ENCODE peak calls at places on chromosomes 3 and 15, in nine cellular contexts. R is NCI-H345; S is activated T-cell treated with anti-CD3 and anti-CD28 coated beads, Interleukin-2, amount 50 U/mL, for 1 hour; A is transverse colon; V is thyroid gland; B is ovary; Z is stimulated activated CD4-positive, alpha-beta T cell treated with anti-CD3 and anti-CD28 coated beads, Interleukin-15, amount 100 ng/mL, for 1 hour; D is NCI-H524; C is GM03348. J is an unnamed sample.

GRCh38 chr15:70150405-70150747 is 52.7 kb upstream of the TLE3 start:
- DNase-seq in A (no peak), B (no peak), S (no peak), Z (no peak), R (no peak), C (no peak), V (no peak), D (no peak), J (no peak)

GRCh38 chr15:75114796-75115195 is 86.9 kb upstream of the C15orf39 start:
- DNase-seq in A (no peak), B (no peak), S (no peak), R (no peak), D (no peak), C (no peak), Z (no peak), V (peak; percentile 33), J (no peak)

GRCh38 chr3:48503406-48504050 is 446 bp downstream of the SHISA5 start:
- DNase-seq in S (no peak), C (peak; percentile 74), B (peak; percentile 71), A (peak; percentile 34), V (peak; percentile 51), R (no peak), D (no peak), Z (no peak), J (no peak)

GRCh38 chr3:1805331-1805730 is 293.3 kb upstream of the CNTN4 start:
- DNase-seq in Z (no peak), D (no peak), V (no peak), S (no peak), B (no peak), R (no peak), A (no peak), C (no peak), J (no peak)

GRCh38 chr15:26866298-26867198 is at the start of gene GABRA5:
- DNase-seq in Z (no peak), R (peak; percentile 26), A (no peak), V (peak; percentile 54), C (peak; percentile 59), B (no peak), D (peak; percentile 67), S (no peak), J (no peak)

GRCh38 chr3:30689202-30689641 is 82.8 kb downstream of the TGFBR2 start:
- DNase-seq in S (no peak), Z (no peak), V (peak; percentile 55), B (peak; percentile 27), D (no peak), A (peak; percentile 51), R (no peak), C (peak; percentile 45), J (no peak)

GRCh38 chr3:57627976-57628375 is 30.8 kb upstream of the ARF4 start:
- DNase-seq in C (no peak), V (peak; percentile 73), R (no peak), B (no peak), A (no peak), S (no peak), D (no peak), Z (no peak), J (no peak)

GRCh38 chr15:65100427-65100826 is 14.6 kb downstream of the UBAP1L start:
- DNase-seq in Z (no peak), C (no peak), R (no peak), V (no peak), B (no peak), D (no peak), A (peak; percentile 58), S (no peak), J (no peak)

GRCh38 chr15:52294881-52295420 is 653 bp downstream of the MYO5C start:
- DNase-seq in Z (no peak), A (no peak), V (peak; percentile 35), R (no peak), D (no peak), C (peak; percentile 23), B (no peak), S (no peak), J (no peak)

GRCh38 chr3:47283596-47284364 is 1.0 kb downstream of the KLHL18 start:
- DNase-seq in A (peak; percentile 20), R (peak; percentile 12), S (peak; percentile 21), B (no peak), V (no peak), Z (no peak), D (peak; percentile 5), C (peak; percentile 41), J (no peak)

GRCh38 chr3:143002727-143003126 is 1.4 kb downstream of the U2SURP start:
- DNase-seq in A (no peak), D (no peak), V (no peak), Z (no peak), C (no peak), S (no peak), R (no peak), B (no peak), J (no peak)

GRCh38 chr3:30439451-30440053 is 166.8 kb upstream of the TGFBR2 start:
- DNase-seq in V (no peak), A (no peak), R (no peak), B (no peak), S (no peak), Z (no peak), C (no peak), D (no peak), J (no peak)

GRCh38 chr3:143277531-143277930 is 158.0 kb downstream of the CHST2 start:
- DNase-seq in Z (no peak), A (no peak), D (no peak), R (no peak), C (no peak), V (no peak), B (no peak), S (no peak), J (no peak)

GRCh38 chr3:61358364-61358763 is 107.1 kb upstream of the FHIT start:
- DNase-seq in Z (no peak), R (no peak), B (peak; percentile 67), C (no peak), S (no peak), D (no peak), V (peak; percentile 91), A (peak; percentile 74), J (no peak)

GRCh38 chr15:84658788-84659411 is 901 bp upstream of the NMB start:
- DNase-seq in R (no peak), D (no peak), B (no peak), C (no peak), A (no peak), S (peak; percentile 17), V (no peak), Z (no peak), J (no peak)

GRCh38 chr15:62390793-62391543 is 225.9 kb upstream of the C2CD4B start:
- DNase-seq in V (peak; percentile 51), D (peak; percentile 34), B (peak; percentile 47), Z (peak; percentile 21), S (peak; percentile 23), R (no peak), C (peak; percentile 70), A (peak; percentile 44), J (no peak)

GRCh38 chr15:52445553-52445952 is 83.1 kb downstream of the MYO5A start:
- DNase-seq in C (no peak), S (no peak), B (no peak), Z (no peak), A (no peak), D (no peak), R (no peak), V (no peak), J (no peak)

GRCh38 chr3:120678331-120678845 is 3.7 kb downstream of the HGD start:
- DNase-seq in V (peak; percentile 75), S (no peak), R (no peak), B (peak; percentile 57), D (no peak), C (peak; percentile 41), Z (no peak), A (peak; percentile 70), J (no peak)

GRCh38 chr3:139906441-139906840 is 28.5 kb upstream of the CLSTN2 start:
- DNase-seq in Z (no peak), R (no peak), V (no peak), S (no peak), D (no peak), A (no peak), B (peak; percentile 25), C (no peak), J (no peak)

GRCh38 chr3:129240436-129240835 is 9.0 kb upstream of the COPG1 start:
- DNase-seq in C (no peak), R (no peak), B (no peak), Z (no peak), D (no peak), V (no peak), A (no peak), S (no peak), J (no peak)

GRCh38 chr3:50369271-50369670 is 9.9 kb upstream of the TMEM115 start:
- DNase-seq in A (no peak), V (no peak), D (no peak), S (no peak), B (no peak), R (no peak), Z (no peak), C (no peak), J (no peak)

GRCh38 chr3:46325645-46326300 is 28.1 kb upstream of the CCR2 start:
- DNase-seq in B (no peak), Z (no peak), V (no peak), S (no peak), C (no peak), R (no peak), A (no peak), D (no peak), J (no peak)

GRCh38 chr15:61759639-61760038 is 300.6 kb downstream of the VPS13C start:
- DNase-seq in C (no peak), B (no peak), A (no peak), V (peak; percentile 31), R (no peak), D (no peak), Z (no peak), S (no peak), J (no peak)

GRCh38 chr3:87026246-87026645 is 35.3 kb upstream of the VGLL3 start:
- DNase-seq in A (no peak), S (no peak), D (no peak), V (no peak), B (no peak), Z (no peak), C (no peak), R (no peak), J (no peak)

GRCh38 chr3:140768921-140769320 is 91.1 kb downstream of the TRIM42 start:
- DNase-seq in R (no peak), S (no peak), C (peak; percentile 14), V (no peak), Z (no peak), A (no peak), B (no peak), D (no peak), J (no peak)

GRCh38 chr3:20380310-20380709 is 194.3 kb upstream of the SGO1 start:
- DNase-seq in C (no peak), V (no peak), Z (no peak), B (no peak), R (no peak), D (no peak), S (no peak), A (no peak), J (no peak)

GRCh38 chr15:31551323-31551722 is 224.7 kb downstream of the KLF13 start:
- DNase-seq in A (no peak), B (no peak), D (no peak), S (no peak), R (no peak), Z (no peak), V (no peak), C (no peak), J (no peak)

GRCh38 chr15:61228025-61228901 is 839 bp downstream of the RORA start:
- DNase-seq in Z (no peak), S (no peak), R (peak; percentile 11), C (peak; percentile 42), V (no peak), B (peak; percentile 23), A (no peak), D (peak; percentile 48), J (no peak)

GRCh38 chr15:74725241-74725774 is at the start of gene CYP1A1:
- DNase-seq in A (peak; percentile 56), B (no peak), D (no peak), Z (peak; percentile 14), C (no peak), R (peak; percentile 53), V (peak; percentile 67), S (peak; percentile 47), J (no peak)

GRCh38 chr3:171225698-171226097 is 199.2 kb upstream of the SLC2A2 start:
- DNase-seq in S (no peak), R (no peak), A (no peak), C (no peak), Z (no peak), B (no peak), V (no peak), D (no peak), J (no peak)

GRCh38 chr3:177603137-177603603 is 405.9 kb upstream of the TBL1XR1 start:
- DNase-seq in R (no peak), S (no peak), V (no peak), Z (no peak), C (no peak), B (no peak), A (no peak), D (no peak), J (no peak)